ENCODE peak calls at places on chromosomes 1 and 21, in six cellular contexts. M, S, H, F, D and P are unnamed samples.

GRCh38 chr1:200302192-200302892 is 107.5 kb downstream of the ZNF281 start:
- DNase-seq in S (no peak), F (no peak), D (no peak), M (no peak), H (peak), P (peak)

GRCh38 chr21:35635261-35635660 is 425.1 kb downstream of the SETD4 start:
- DNase-seq in M (peak), F (no peak), D (no peak), S (no peak), H (no peak), P (no peak)

GRCh38 chr1:156508205-156508954 is 7.8 kb upstream of the MEF2D start:
- DNase-seq in D (peak), M (peak), F (no peak), H (no peak), S (no peak), P (no peak)

GRCh38 chr21:41407541-41408460 is 18.2 kb upstream of the MX1 start:
- DNase-seq in F (no peak), H (no peak), S (no peak), M (no peak), D (no peak), P (no peak)

GRCh38 chr1:7616076-7616833 is 154.8 kb upstream of the VAMP3 start:
- DNase-seq in M (peak), F (no peak), H (peak), S (peak), D (peak), P (peak)

GRCh38 chr1:66598670-66599069 is 64.7 kb downstream of the SGIP1 start:
- DNase-seq in D (no peak), F (peak), H (no peak), S (no peak), M (peak), P (no peak)

GRCh38 chr1:29415156-29415830 is 179.0 kb downstream of the PTPRU start:
- DNase-seq in F (no peak), M (peak), H (no peak), D (no peak), S (no peak), P (no peak)

GRCh38 chr1:9561429-9561828 is 22.2 kb downstream of the SLC25A33 start:
- DNase-seq in M (peak), F (peak), S (no peak), D (no peak), H (no peak), P (peak)

GRCh38 chr1:233971753-233972152 is 67.3 kb downstream of the SLC35F3 start:
- DNase-seq in M (no peak), S (no peak), H (no peak), D (no peak), F (no peak), P (no peak)

GRCh38 chr1:29669488-29669871 is 433.2 kb downstream of the PTPRU start:
- DNase-seq in D (no peak), H (no peak), S (no peak), F (no peak), M (no peak), P (no peak)

GRCh38 chr1:53572061-53572801 is 113.0 kb downstream of the DMRTB1 start:
- DNase-seq in H (no peak), M (peak), S (no peak), F (peak), D (peak), P (peak)

GRCh38 chr1:213082778-213083445 is 31.9 kb downstream of the RPS6KC1 start:
- DNase-seq in H (no peak), D (no peak), F (no peak), M (peak), S (no peak), P (no peak)

GRCh38 chr21:16370176-16370575 is 640.4 kb downstream of the USP25 start:
- DNase-seq in F (no peak), M (no peak), S (no peak), D (no peak), H (no peak), P (no peak)

GRCh38 chr1:85275701-85276289 is 637 bp downstream of the BCL10 start:
- DNase-seq in D (no peak), H (peak), S (no peak), M (no peak), F (no peak), P (no peak)

GRCh38 chr1:10943041-10943440 is 69.4 kb upstream of the TARDBP start:
- DNase-seq in H (no peak), M (no peak), S (no peak), D (no peak), F (no peak), P (no peak)

GRCh38 chr1:45499415-45499769 is 481 bp downstream of the CCDC163 start:
- DNase-seq in M (no peak), H (peak), S (no peak), D (no peak), F (no peak), P (no peak)

GRCh38 chr1:23475134-23475628 is 8.8 kb downstream of the ASAP3 start:
- DNase-seq in H (no peak), D (no peak), F (peak), S (no peak), M (peak), P (peak)

GRCh38 chr1:192476802-192477298 is 98.7 kb upstream of the RGS1 start:
- DNase-seq in M (peak), S (no peak), D (peak), H (no peak), F (no peak), P (no peak)

GRCh38 chr1:18109058-18109755 is 1.6 kb downstream of the IGSF21 start:
- DNase-seq in H (no peak), S (no peak), F (no peak), D (no peak), M (no peak), P (peak)

GRCh38 chr1:67674260-67675011 is 10.6 kb upstream of the GADD45A start:
- DNase-seq in H (no peak), D (no peak), M (no peak), F (no peak), S (no peak), P (no peak)

GRCh38 chr1:1776672-1777393 is 1.4 kb downstream of the NADK start:
- DNase-seq in H (no peak), D (no peak), F (no peak), M (no peak), S (no peak), P (no peak)

GRCh38 chr1:171221665-171222591 is 26.4 kb upstream of the FMO1 start:
- DNase-seq in F (no peak), M (no peak), S (no peak), D (no peak), H (no peak), P (no peak)

GRCh38 chr1:7255303-7256058 is 470.2 kb downstream of the CAMTA1 start:
- DNase-seq in F (peak), M (peak), H (no peak), D (no peak), S (no peak), P (no peak)

GRCh38 chr1:43783671-43784205 is 76.4 kb downstream of the ST3GAL3 start:
- DNase-seq in S (no peak), H (no peak), M (peak), F (no peak), D (no peak), P (no peak)

GRCh38 chr1:77282866-77283539 is 1.2 kb downstream of the AK5 start:
- DNase-seq in D (no peak), F (no peak), H (no peak), S (no peak), M (no peak), P (no peak)

GRCh38 chr1:19505694-19506457 is 20.5 kb upstream of the CAPZB start:
- DNase-seq in S (no peak), H (peak), F (no peak), D (peak), M (no peak), P (no peak)